ENCODE peak calls at places on chromosomes 6 and 20, in seven cellular contexts. S is neuronal stem cell, L is IMR-90, R is H9, W is mesendoderm, X is mesenchymal stem cell, G is H1. Q is an unnamed sample.
A peak's percentile ranks its signal among the peaks of the same experiment; 100 is the strongest.

GRCh38 chr20:58004900-58005299 is 223.6 kb downstream of the ANKRD60 start:
- DNase-seq in L (no peak), G (no peak), R (no peak), W (no peak), X (no peak), S (no peak), Q (no peak)

GRCh38 chr6:1872649-1873131 is 263.0 kb downstream of the FOXC1 start:
- DNase-seq in W (peak; percentile 88), L (peak; percentile 79), S (no peak), X (peak; percentile 82), R (no peak), G (no peak), Q (no peak)

GRCh38 chr6:27890351-27891299 is 21.6 kb downstream of the OR2B2 start:
- DNase-seq in X (peak; percentile 97), S (peak; percentile 86), W (peak; percentile 98), R (peak; percentile 86), G (no peak), L (peak; percentile 97), Q (peak; percentile 91)

GRCh38 chr6:42404494-42404893 is 47.2 kb downstream of the TRERF1 start:
- DNase-seq in R (peak; percentile 70), X (peak; percentile 76), L (peak; percentile 68), S (no peak), G (peak; percentile 38), W (peak; percentile 90), Q (peak; percentile 29)

GRCh38 chr20:62924567-62925419 is 1.5 kb downstream of the DIDO1 start:
- DNase-seq in R (no peak), S (no peak), W (no peak), G (no peak), X (peak; percentile 65), L (peak; percentile 34), Q (no peak)

GRCh38 chr6:138289739-138290138 is 71.4 kb upstream of the PBOV1 start:
- DNase-seq in L (no peak), G (no peak), W (peak; percentile 63), X (no peak), R (peak; percentile 55), S (no peak), Q (peak; percentile 46)

GRCh38 chr6:7295916-7296315 is 17.1 kb downstream of the SSR1 start:
- DNase-seq in W (no peak), R (no peak), L (no peak), G (no peak), X (no peak), S (no peak), Q (no peak)

GRCh38 chr6:144566868-144567615 is 281.9 kb downstream of the UTRN start:
- DNase-seq in R (no peak), G (no peak), W (no peak), L (no peak), S (no peak), X (peak; percentile 28), Q (no peak)

GRCh38 chr6:130140084-130140483 is 82.7 kb downstream of the SAMD3 start:
- DNase-seq in W (no peak), R (no peak), L (peak; percentile 28), G (no peak), S (no peak), X (no peak), Q (no peak)

GRCh38 chr6:33290459-33290858 is 1.1 kb downstream of the PFDN6 start:
- DNase-seq in S (no peak), G (no peak), L (no peak), X (no peak), R (no peak), W (no peak), Q (no peak)

GRCh38 chr6:116070990-116071389 is 10.3 kb upstream of the FRK start:
- DNase-seq in L (peak; percentile 21), S (no peak), W (no peak), R (no peak), G (no peak), X (no peak), Q (no peak)

GRCh38 chr6:56343295-56343694 is 95.9 kb upstream of the COL21A1 start:
- DNase-seq in W (no peak), L (no peak), S (no peak), X (no peak), G (no peak), R (no peak), Q (no peak)

GRCh38 chr6:90712165-90712564 is 125.3 kb upstream of the MAP3K7 start:
- DNase-seq in R (no peak), L (no peak), X (no peak), W (no peak), G (no peak), S (no peak), Q (no peak)

GRCh38 chr20:42111349-42111748 is 493.2 kb upstream of the CHD6 start:
- DNase-seq in X (no peak), S (no peak), R (no peak), W (no peak), G (no peak), L (no peak), Q (no peak)

GRCh38 chr20:8642247-8642646 is 426.6 kb upstream of the PLCB4 start:
- DNase-seq in X (no peak), R (no peak), L (no peak), G (no peak), W (no peak), S (no peak), Q (no peak)

GRCh38 chr20:14721926-14722325 is 384.5 kb upstream of the FLRT3 start:
- DNase-seq in W (no peak), S (no peak), L (no peak), G (no peak), X (no peak), R (no peak), Q (no peak)

GRCh38 chr6:438634-439170 is 47.1 kb downstream of the IRF4 start:
- DNase-seq in G (no peak), R (no peak), X (no peak), L (no peak), W (no peak), S (no peak), Q (no peak)

GRCh38 chr6:99606670-99607415 is at the start of gene PRDM13:
- DNase-seq in G (no peak), R (peak; percentile 59), X (no peak), S (no peak), L (no peak), W (peak; percentile 51), Q (no peak)

GRCh38 chr20:38872036-38872435 is 54.2 kb upstream of the FAM83D start:
- DNase-seq in R (no peak), G (no peak), L (no peak), S (no peak), W (no peak), X (no peak), Q (no peak)

GRCh38 chr6:144027927-144028587 is 20.0 kb upstream of the PLAGL1 start:
- DNase-seq in R (no peak), L (no peak), X (no peak), G (no peak), W (no peak), S (no peak), Q (no peak)

GRCh38 chr20:50172347-50173013 is 18.1 kb upstream of the CEBPB start:
- DNase-seq in X (peak; percentile 93), S (peak; percentile 74), G (peak; percentile 82), W (peak; percentile 97), L (peak; percentile 65), R (peak; percentile 98), Q (peak; percentile 74)

GRCh38 chr6:101706576-101706975 is 313.1 kb downstream of the GRIK2 start:
- DNase-seq in R (no peak), G (no peak), L (no peak), S (no peak), W (no peak), X (no peak), Q (no peak)

GRCh38 chr20:5480824-5481600 is 164.3 kb upstream of the PROKR2 start:
- DNase-seq in G (no peak), R (no peak), L (no peak), W (no peak), X (no peak), S (no peak), Q (no peak)

GRCh38 chr6:3627501-3627900 is 124.0 kb downstream of the PXDC1 start:
- DNase-seq in W (no peak), L (no peak), G (no peak), R (no peak), X (no peak), S (no peak), Q (no peak)
- H4K8ac ChIP-seq in W (no peak overlapping the region), L (no peak overlapping the region), G (no peak overlapping the region), R (no peak overlapping the region), X (no peak overlapping the region), S (no peak overlapping the region), Q (no peak overlapping the region)

GRCh38 chr6:78132681-78133410 is 480.0 kb downstream of the MEI4 start:
- DNase-seq in X (no peak), R (no peak), S (no peak), G (no peak), L (no peak), W (no peak), Q (no peak)

DNA sequence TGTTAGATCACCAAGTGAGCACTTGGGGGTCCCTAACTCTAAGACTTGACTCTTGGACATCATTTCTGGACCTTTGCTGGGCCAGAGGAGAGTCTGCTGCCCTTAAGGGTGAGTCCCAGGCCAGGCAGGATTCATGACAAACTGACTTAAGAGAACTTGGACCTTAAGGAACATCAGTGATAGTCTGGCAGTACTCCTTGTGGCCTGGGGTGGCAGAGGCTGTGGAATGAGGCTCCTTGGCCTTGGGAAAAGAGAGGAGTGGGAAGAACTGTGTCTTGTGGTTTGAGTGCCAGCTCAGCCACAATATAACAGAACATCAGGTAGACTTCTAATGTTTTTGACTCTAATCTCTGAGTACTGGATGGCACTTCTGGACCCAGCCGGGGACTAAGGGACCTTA is 478.7 kb downstream of the MEI4 start:
- DNase-seq in S (no peak), G (no peak), R (no peak), L (no peak), W (no peak), X (no peak), Q (no peak)
- H3K18ac ChIP-seq in S (no peak overlapping the region), G (no peak overlapping the region), R (no peak overlapping the region), L (no peak overlapping the region), W (no peak overlapping the region), X (no peak overlapping the region), Q (no peak overlapping the region)

DNA sequence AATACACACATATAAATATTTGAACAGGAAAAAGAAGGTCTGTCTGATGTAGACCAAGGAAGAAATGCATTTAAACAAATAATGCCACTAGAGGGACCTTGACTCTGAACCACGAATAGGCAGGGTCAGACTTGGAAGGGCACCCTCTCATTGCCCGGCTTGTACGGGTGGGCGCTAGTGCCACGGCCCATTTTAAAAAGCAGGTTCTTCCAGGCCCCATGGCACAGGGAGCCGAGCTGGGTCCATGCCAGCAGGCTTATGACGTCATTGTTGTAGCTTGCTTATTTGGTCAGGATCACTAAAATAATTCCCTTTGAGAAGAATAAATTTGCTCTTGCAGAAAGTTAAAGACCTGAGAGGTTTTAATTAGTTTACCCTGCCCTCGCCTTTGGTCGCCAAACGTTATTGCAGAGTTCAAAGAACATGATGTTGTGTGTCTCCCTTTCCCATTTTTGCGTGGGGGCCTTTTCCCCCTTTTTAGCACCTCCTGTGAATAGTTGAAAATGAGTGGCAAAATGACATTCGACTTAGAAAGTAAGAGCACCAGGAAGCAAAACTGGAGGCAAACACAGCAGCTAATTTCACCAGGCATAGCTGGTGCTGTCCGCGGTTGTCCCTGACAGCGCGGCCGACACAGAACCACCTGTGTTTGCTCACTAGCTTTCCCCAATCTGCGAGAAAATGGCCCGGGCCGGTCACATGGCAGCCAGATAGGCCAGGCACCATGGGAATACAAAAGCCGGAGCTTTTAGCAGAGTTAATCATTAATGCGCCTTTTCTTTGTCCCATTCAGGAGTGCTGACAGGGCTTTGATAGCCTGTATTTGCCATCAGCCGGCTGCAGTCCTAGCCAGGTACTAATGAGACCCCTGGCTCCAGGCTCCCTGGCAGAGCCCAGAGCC is 93.8 kb downstream of the FOXA2 start:
- DNase-seq in W (peak; percentile 77), X (no peak), L (no peak), G (no peak), S (peak; percentile 48), R (peak; percentile 62), Q (no peak)
- H2AK5ac ChIP-seq in W (no peak overlapping the region), X (no peak overlapping the region), L (no peak overlapping the region), G (no peak overlapping the region), S (no peak overlapping the region), R (no peak overlapping the region), Q (no peak overlapping the region)

GRCh38 chr6:162934844-162935243 is 207.1 kb downstream of the PACRG start:
- DNase-seq in G (no peak), R (no peak), L (no peak), W (no peak), S (no peak), X (no peak), Q (no peak)
- H4K8ac ChIP-seq in G (no peak overlapping the region), R (no peak overlapping the region), L (no peak overlapping the region), W (no peak overlapping the region), S (no peak overlapping the region), X (no peak overlapping the region), Q (no peak overlapping the region)

Q was measured in trophoblast cell.